ENCODE peak calls at places on chromosome 21, in ten cellular contexts. Q, N, U, M, X, Z, L, K, T and S are unnamed samples.

GRCh38 chr21:41321211-41321907 is 4.8 kb downstream of the FAM3B start:
- DNase-seq in Q (no peak), N (no peak), U (no peak), M (no peak), X (no peak), Z (no peak), L (no peak), K (no peak), T (peak), S (no peak)

GRCh38 chr21:41168391-41169257 is 664 bp downstream of the BACE2 start:
- DNase-seq in Q (peak), N (peak), U (peak), M (peak), X (peak), Z (no peak), L (peak), K (no peak), T (peak), S (peak)

GRCh38 chr21:14617040-14617393 is 70.9 kb upstream of the SAMSN1 start:
- DNase-seq in Q (peak), N (peak), U (no peak), M (no peak), X (no peak), Z (no peak), L (no peak), K (no peak), T (no peak), S (no peak)

GRCh38 chr21:38134084-38134873 is 122.5 kb upstream of the KCNJ15 start:
- DNase-seq in Q (no peak), N (no peak), U (no peak), M (no peak), X (no peak), Z (no peak), L (no peak), K (no peak), T (no peak), S (no peak)

GRCh38 chr21:37815893-37816292 is 100.4 kb downstream of the KCNJ6 start:
- DNase-seq in Q (no peak), N (no peak), U (no peak), M (no peak), X (no peak), Z (no peak), L (no peak), K (no peak), T (no peak), S (no peak)

GRCh38 chr21:37871121-37871862 is 45.0 kb downstream of the KCNJ6 start:
- DNase-seq in Q (no peak), N (no peak), U (peak), M (peak), X (no peak), Z (no peak), L (peak), K (no peak), T (no peak), S (no peak)

GRCh38 chr21:25887166-25887565 is 152.4 kb downstream of the GABPA start:
- DNase-seq in Q (no peak), N (no peak), U (no peak), M (no peak), X (no peak), Z (no peak), L (peak), K (no peak), T (no peak), S (peak)

GRCh38 chr21:31198575-31198974 is 145.5 kb downstream of the TIAM1 start:
- DNase-seq in Q (no peak), N (no peak), U (peak), M (peak), X (peak), Z (no peak), L (peak), K (no peak), T (no peak), S (no peak)

GRCh38 chr21:39885119-39885848 is 18.0 kb downstream of the PCP4 start:
- DNase-seq in Q (no peak), N (no peak), U (peak), M (no peak), X (peak), Z (no peak), L (no peak), K (no peak), T (no peak), S (no peak)

GRCh38 chr21:17441370-17441769 is 71.5 kb upstream of the CXADR start:
- DNase-seq in Q (no peak), N (no peak), U (peak), M (peak), X (no peak), Z (no peak), L (peak), K (no peak), T (no peak), S (peak)

GRCh38 chr21:38806153-38806941 is 618 bp downstream of the ETS2 start:
- DNase-seq in Q (no peak), N (peak), U (no peak), M (no peak), X (peak), Z (no peak), L (no peak), K (no peak), T (peak), S (peak)

GRCh38 chr21:31293986-31294385 is 50.1 kb downstream of the TIAM1 start:
- DNase-seq in Q (no peak), N (no peak), U (peak), M (peak), X (no peak), Z (no peak), L (peak), K (no peak), T (no peak), S (no peak)

DNA sequence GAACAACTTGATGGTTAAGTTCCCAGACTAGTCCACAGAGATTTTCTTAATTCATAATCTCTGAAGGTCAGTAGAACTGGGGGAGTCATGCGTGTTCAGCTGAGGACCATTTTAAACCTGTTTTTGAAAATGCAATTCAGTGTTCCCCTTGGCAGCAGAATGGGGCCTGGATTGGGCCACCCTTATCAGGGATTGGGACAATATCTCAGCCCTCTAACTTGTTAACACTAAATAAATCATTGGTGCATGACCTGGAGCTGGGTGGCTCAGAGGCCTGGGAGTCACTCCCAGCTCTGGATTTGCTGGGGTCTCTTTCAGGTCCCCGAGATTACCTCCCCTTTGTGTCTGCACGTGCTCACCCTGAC is 55.3 kb downstream of the MRPS6 start:
- DNase-seq in Q (no peak), N (no peak), U (no peak), M (no peak), X (no peak), Z (no peak), L (no peak), K (no peak), T (no peak), S (no peak)
- H3K9ac ChIP-seq in Q (no peak), N (no peak), U (peak), M (no peak), X (no peak), Z (no peak), L (no peak), K (no peak), T (no peak), S (no peak)

GRCh38 chr21:36087362-36088138 is 17.7 kb downstream of the CBR1 start:
- DNase-seq in Q (peak), N (peak), U (no peak), M (peak), X (no peak), Z (no peak), L (no peak), K (no peak), T (no peak), S (no peak)
- TF ChIP-seq CTCF in Q (peak), N (peak), U (no peak), M (no peak), X (no peak), Z (no peak), L (no peak), K (no peak), T (peak), S (no peak)

GRCh38 chr21:27371688-27372331 is 404.9 kb upstream of the ADAMTS5 start:
- DNase-seq in Q (no peak), N (no peak), U (peak), M (peak), X (no peak), Z (no peak), L (peak), K (no peak), T (no peak), S (no peak)
- H3K9ac ChIP-seq in Q (no peak), N (peak), U (no peak), M (no peak), X (no peak), Z (no peak), L (no peak), K (no peak), T (no peak), S (no peak)

GRCh38 chr21:45509566-45510465 is 32.4 kb downstream of the SLC19A1 start:
- DNase-seq in Q (peak), N (peak), U (no peak), M (no peak), X (peak), Z (no peak), L (no peak), K (no peak), T (no peak), S (no peak)
- TF ChIP-seq CTCF in Q (peak), N (peak), U (no peak), M (no peak), X (peak), Z (no peak), L (no peak), K (no peak), T (no peak), S (no peak)

GRCh38 chr21:45302082-45303061 is 14.7 kb upstream of the POFUT2 start:
- DNase-seq in Q (no peak), N (peak), U (no peak), M (no peak), X (no peak), Z (no peak), L (peak), K (no peak), T (no peak), S (no peak)

GRCh38 chr21:45301521-45302081 is 13.9 kb upstream of the POFUT2 start:
- DNase-seq in Q (no peak), N (peak), U (no peak), M (no peak), X (no peak), Z (no peak), L (no peak), K (no peak), T (no peak), S (no peak)

GRCh38 chr21:45299864-45300785 is 12.4 kb upstream of the POFUT2 start:
- DNase-seq in Q (no peak), N (peak), U (peak), M (peak), X (no peak), Z (no peak), L (peak), K (no peak), T (no peak), S (no peak)

GRCh38 chr21:45299026-45299863 is 11.6 kb upstream of the POFUT2 start:
- DNase-seq in Q (no peak), N (peak), U (no peak), M (no peak), X (no peak), Z (no peak), L (no peak), K (no peak), T (no peak), S (no peak)

GRCh38 chr21:45300786-45301520 is 13.3 kb upstream of the POFUT2 start:
- DNase-seq in Q (no peak), N (peak), U (no peak), M (no peak), X (no peak), Z (no peak), L (no peak), K (no peak), T (no peak), S (no peak)
- H3K9ac ChIP-seq in Q (no peak), N (no peak), U (peak), M (no peak), X (no peak), Z (no peak), L (peak), K (no peak), T (no peak), S (no peak)

GRCh38 chr21:28016571-28016970 is 976.1 kb downstream of the LTN1 start:
- DNase-seq in Q (no peak), N (no peak), U (peak), M (peak), X (no peak), Z (no peak), L (no peak), K (no peak), T (no peak), S (no peak)

GRCh38 chr21:28018213-28018612 is 974.5 kb downstream of the LTN1 start:
- DNase-seq in Q (no peak), N (no peak), U (no peak), M (no peak), X (no peak), Z (no peak), L (no peak), K (no peak), T (no peak), S (no peak)

DNA sequence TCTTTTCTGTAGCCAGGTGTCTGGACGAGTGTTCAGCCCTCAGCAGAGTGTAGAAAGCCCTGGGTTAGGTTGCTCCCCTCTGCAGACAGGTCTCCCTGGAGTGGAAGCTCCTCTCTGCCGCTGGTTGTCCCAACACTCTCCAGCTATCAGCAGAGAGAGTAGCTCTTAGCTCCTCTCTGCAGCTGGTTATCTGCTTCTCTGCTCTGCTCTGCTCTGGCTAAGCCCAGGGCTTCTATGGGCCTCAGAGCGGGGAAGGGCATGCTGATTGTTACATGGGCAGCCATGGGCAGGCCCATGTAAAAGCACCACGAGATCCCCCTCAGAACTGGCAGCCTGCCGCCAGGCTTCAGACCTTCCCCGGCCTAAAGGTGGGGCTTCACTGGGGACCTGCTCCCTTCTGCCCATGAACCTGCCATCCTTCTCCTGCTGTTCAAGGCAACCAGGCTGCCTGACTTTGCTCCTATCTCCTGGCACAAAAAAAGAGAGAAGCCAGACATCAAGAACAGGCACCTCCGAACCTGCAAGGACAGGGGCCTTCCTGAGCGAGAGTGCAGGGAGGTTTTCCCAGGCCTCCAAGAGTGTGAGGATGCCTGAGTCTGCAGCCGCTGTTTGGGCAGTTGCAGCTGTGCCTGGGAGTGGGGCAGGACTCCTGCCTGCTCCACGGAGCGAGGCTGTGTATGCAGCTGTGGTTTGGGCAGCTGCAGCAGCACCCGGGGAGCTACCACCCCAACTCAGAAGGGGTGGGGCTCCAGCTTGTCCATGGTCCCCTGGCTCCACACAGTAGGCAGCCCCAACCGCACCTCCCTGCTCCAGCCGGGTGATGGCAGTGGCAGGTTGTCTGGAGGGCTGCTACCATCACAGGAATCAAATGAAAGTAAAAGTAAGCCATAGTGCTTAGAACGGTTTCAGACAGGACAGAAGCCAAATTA is 973.7 kb downstream of the LTN1 start:
- DNase-seq in Q (peak), N (peak), U (no peak), M (peak), X (no peak), Z (no peak), L (peak), K (no peak), T (peak), S (no peak)
- TF ChIP-seq CTCF in Q (peak), N (peak), U (no peak), M (peak), X (peak), Z (no peak), L (no peak), K (no peak), T (no peak), S (no peak)

DNA sequence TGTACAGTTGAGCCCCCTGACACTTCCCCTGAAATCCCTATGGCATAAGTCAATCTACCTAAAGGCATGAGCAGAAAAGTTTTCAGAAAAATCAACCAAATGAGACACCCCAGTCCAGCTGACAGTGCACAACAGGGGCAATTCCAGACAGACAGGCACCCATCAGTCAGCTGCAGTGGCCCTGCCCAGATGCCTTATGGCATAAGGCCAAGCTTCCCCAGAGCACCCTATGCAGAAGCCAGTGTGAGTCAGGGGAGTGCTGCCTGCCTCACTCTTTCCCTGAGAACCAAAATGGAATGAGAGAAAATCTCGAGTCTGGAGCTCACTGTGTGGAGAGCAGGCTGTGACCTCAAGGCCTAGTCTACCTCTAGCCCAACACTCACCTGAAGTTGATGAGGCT is 38.1 kb downstream of the MRAP start:
- DNase-seq in Q (no peak), N (peak), U (peak), M (peak), X (no peak), Z (no peak), L (no peak), K (no peak), T (no peak), S (no peak)
- H3K9ac ChIP-seq in Q (no peak), N (no peak), U (peak), M (no peak), X (no peak), Z (no peak), L (no peak), K (no peak), T (no peak), S (no peak)